ENCODE peak calls at places on chromosomes 2 and 18, in four cellular contexts. T is uterus, D is brain microvascular endothelial cell, E is pancreas. O is an unnamed sample. For H3K27me3, the result is how much of the 10 kb centered on the place peaks cover.

GRCh38 chr2:53445376-53446072 is 322.1 kb upstream of the CHAC2 start:
- DNase-seq in T (no peak), D (peak), E (no peak), O (no peak)

GRCh38 chr2:232931636-232932035 is 61.6 kb downstream of the SNORC start:
- DNase-seq in T (no peak), D (no peak), E (no peak), O (no peak)

GRCh38 chr2:223735659-223736244 is 101.6 kb downstream of the AP1S3 start:
- DNase-seq in T (no peak), D (peak), E (no peak), O (no peak)

GRCh38 chr2:172244419-172245130 is 141.9 kb upstream of the DLX2 start:
- DNase-seq in T (no peak), D (no peak), E (no peak), O (no peak)

GRCh38 chr2:6863792-6864191 is 1.9 kb downstream of the CMPK2 start:
- DNase-seq in T (peak), D (no peak), E (no peak), O (no peak)

GRCh38 chr18:74493689-74494088 is 2.5 kb upstream of the CNDP2 start:
- DNase-seq in T (no peak), D (peak), E (peak), O (no peak)

GRCh38 chr2:221572821-221573429 is 821 bp upstream of the EPHA4 start:
- DNase-seq in T (peak), D (peak), E (peak), O (peak)

GRCh38 chr2:216992056-216992455 is 132.2 kb upstream of the TNP1 start:
- DNase-seq in T (peak), D (no peak), E (no peak), O (no peak)

GRCh38 chr2:234133004-234133403 is 82.5 kb downstream of the SPP2 start:
- DNase-seq in T (no peak), D (no peak), E (no peak), O (no peak)

GRCh38 chr2:145029885-145030284 is 510.0 kb upstream of the ZEB2 start:
- DNase-seq in T (no peak), D (no peak), E (no peak), O (no peak)

GRCh38 chr2:190649035-190649797 is at the start of gene NAB1:
- DNase-seq in T (peak), D (peak), E (peak), O (peak)

GRCh38 chr2:45987856-45988255 is 309.4 kb upstream of the EPAS1 start:
- DNase-seq in T (no peak), D (no peak), E (no peak), O (no peak)

GRCh38 chr2:145692971-145693478 is 1173.1 kb upstream of the ZEB2 start:
- DNase-seq in T (no peak), D (peak), E (peak), O (no peak)

GRCh38 chr2:209773377-209773776 is 1.7 kb downstream of the UNC80 start:
- DNase-seq in T (no peak), D (no peak), E (no peak), O (no peak)

GRCh38 chr2:98883780-98884211 is 52.2 kb downstream of the CRACDL start:
- DNase-seq in T (no peak), D (no peak), E (no peak), O (no peak)

GRCh38 chr2:45272549-45273245 is 263.4 kb upstream of the SIX2 start:
- DNase-seq in T (no peak), D (no peak), E (peak), O (no peak)

GRCh38 chr2:68266655-68267054 is 14.3 kb upstream of the PPP3R1 start:
- DNase-seq in T (no peak), D (no peak), E (no peak), O (no peak)

GRCh38 chr2:224252601-224253000 is 149.3 kb downstream of the FAM124B start:
- DNase-seq in T (no peak), D (no peak), E (no peak), O (no peak)

GRCh38 chr18:5622905-5623304 is 79.1 kb upstream of the EPB41L3 start:
- DNase-seq in T (no peak), D (no peak), E (no peak), O (no peak)

GRCh38 chr18:5626130-5626880 is 82.5 kb upstream of the EPB41L3 start:
- DNase-seq in T (no peak), D (no peak), E (no peak), O (no peak)

GRCh38 chr18:5628512-5629255 is 84.9 kb upstream of the EPB41L3 start:
- DNase-seq in T (peak), D (no peak), E (peak), O (peak)

GRCh38 chr18:5627756-5628511 is 84.1 kb upstream of the EPB41L3 start:
- DNase-seq in T (no peak), D (no peak), E (peak), O (no peak)

DNA sequence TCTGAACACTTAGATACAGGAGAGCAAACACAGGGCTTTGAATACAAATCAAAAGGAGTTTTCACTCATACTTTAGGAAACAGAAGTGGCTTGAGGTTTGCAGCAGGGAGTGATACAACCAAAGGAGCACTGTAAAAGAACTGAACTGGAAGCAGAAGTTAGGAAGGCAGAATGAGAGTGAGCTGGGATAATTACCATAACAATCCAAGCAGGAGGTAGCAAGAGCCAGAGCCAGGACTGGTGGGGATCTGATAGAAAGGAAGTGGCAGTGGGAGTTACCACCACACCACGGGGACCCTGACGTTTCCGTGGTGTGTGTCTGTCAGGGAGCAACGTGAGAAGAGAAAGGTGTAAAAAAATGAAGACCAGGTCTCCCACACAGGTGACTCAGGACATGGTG is 81.3 kb upstream of the EPB41L3 start:
- DNase-seq in T (no peak), D (no peak), E (no peak), O (no peak)
- H3K27me3 ChIP-seq in T (under half), D (under half), E (under half), O (under half)

GRCh38 chr2:26846881-26847662 is 860 bp upstream of the DPYSL5 start:
- DNase-seq in T (no peak), D (no peak), E (no peak), O (no peak)

GRCh38 chr2:26846334-26846863 is 1.5 kb upstream of the DPYSL5 start:
- DNase-seq in T (peak), D (peak), E (peak), O (peak)

GRCh38 chr2:26847663-26848335 is at the start of gene DPYSL5:
- DNase-seq in T (no peak), D (no peak), E (no peak), O (no peak)

GRCh38 chr2:26843041-26843440 is 4.9 kb upstream of the DPYSL5 start:
- DNase-seq in T (no peak), D (no peak), E (no peak), O (no peak)

DNA sequence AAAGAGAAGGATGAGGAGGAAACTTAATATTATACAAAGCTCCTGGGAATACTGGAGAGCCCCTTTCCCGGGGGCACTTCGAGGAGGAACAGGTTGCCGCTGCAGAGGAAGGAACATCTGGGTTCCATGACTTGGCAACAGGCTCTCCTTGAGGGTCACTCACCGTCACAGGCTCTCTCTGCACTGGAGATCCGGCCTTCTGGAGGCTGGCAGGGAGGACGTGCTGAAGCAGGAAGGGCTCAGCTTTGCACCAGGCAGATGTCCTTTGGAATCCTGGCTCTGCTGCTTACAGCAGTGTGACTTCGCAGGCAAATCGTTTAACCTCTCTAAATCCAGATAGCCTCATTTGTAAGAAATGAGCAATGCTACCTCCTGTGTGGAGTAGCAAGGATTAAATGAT is 2.9 kb upstream of the DPYSL5 start:
- DNase-seq in T (no peak), D (no peak), E (no peak), O (no peak)
- H3K27me3 ChIP-seq in T (under half), D (under half), E (under half), O (half or more)

DNA sequence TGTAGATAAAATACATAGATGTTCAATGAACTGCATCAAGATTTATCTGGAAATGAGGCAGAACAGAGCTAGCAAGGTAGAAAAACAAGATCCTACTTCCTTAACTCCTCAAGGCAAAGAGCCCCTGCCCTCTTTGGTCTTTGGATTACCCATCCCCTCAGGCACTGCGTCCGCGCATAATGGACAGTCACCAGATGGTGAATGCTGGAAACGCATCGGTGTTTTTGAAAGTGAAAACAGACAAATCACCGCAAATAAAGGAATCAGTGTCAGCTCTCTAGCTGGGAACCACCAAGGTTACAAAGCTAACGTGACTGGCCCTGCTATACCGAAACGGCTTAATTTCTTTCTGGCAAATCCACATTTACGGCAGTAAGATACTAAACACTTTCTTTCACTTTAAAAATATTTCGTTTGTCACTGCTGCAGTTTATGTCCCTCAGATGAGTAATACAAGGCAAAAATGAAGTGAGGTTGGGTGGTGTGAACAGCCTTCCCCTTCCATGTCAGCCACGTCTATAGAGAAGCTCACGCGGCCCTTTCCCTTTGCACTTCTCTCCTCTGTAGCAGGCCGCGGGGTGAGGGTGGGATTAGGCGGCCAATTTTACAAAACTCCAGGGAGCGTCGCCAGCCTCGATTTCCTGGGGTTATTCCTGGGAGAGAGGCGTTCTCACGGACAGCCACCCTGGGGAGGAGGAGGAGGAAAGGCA is 620 bp upstream of the GALR1 start:
- DNase-seq in T (no peak), D (no peak), E (no peak), O (no peak)
- H3K27me3 ChIP-seq in T (under half), D (under half), E (under half), O (under half)

DNA sequence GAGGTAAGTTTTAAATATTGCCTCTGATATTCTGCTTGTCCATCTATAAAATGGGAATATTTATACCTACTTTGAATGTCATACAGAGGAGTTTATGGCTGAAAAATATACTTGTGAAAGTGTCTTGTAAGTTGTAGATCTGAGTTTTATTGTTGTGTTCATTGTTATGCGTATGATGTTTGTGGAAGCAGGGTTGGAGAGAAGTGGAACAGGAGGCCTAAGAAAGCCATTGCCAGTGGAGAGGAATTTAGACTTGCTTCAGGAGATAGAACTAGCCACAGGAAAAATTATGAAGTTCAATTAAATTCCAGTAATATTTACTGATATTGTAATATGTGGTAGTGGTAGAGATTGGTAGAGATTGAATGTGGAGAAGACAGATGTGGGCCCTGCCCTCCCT is 491.9 kb upstream of the FANCL start:
- DNase-seq in T (no peak), D (no peak), E (no peak), O (no peak)
- H3K27me3 ChIP-seq in T (under half), D (under half), E (under half), O (under half)

DNA sequence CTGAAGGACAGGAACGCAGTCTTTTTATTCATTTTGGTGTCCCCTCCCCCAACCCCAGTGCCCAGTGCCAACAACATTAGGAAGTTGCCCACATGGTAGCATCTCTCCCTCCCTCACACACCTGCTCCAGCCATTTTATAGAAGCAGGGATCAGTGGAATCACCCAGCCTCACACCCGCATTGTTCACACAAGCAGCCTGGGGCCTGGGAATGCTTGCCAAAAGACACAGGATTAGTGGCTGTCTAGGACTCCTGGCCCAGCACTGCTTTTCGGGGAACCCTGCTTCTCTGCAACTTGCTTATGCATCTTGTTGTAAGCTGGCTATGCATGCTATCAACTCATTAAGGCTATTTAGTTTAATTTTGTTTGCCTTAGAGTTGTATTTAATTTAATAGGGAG is 17.9 kb downstream of the TMEM37 start:
- DNase-seq in T (no peak), D (no peak), E (no peak), O (no peak)
- H3K27me3 ChIP-seq in T (under half), D (under half), E (under half), O (under half)

O was measured in left lung.